ENCODE peak calls at places on chromosomes 12 and 14, in four cellular contexts. One of them, this sample, is unnamed.

GRCh38 chr14:29215853-29216252 is 449.3 kb downstream of the FOXG1 start:
- DNase-seq in stimulated activated CD8-positive, alpha-beta memory T cell treated with anti-CD3 and anti-CD28 coated beads, Interleukin-7, amount 100 ng/mL, for 4 hours: no peak
- DNase-seq in stimulated activated CD4-positive, alpha-beta T cell treated with anti-CD3 and anti-CD28 coated beads, Interleukin-15, amount 100 ng/mL, for 24 hours: no peak
- DNase-seq in KBM-7: no peak
- DNase-seq in this sample: no peak

GRCh38 chr14:28902930-28903329 is 136.3 kb downstream of the FOXG1 start:
- DNase-seq in stimulated activated CD4-positive, alpha-beta T cell treated with anti-CD3 and anti-CD28 coated beads, Interleukin-15, amount 100 ng/mL, for 24 hours: no peak
- DNase-seq in stimulated activated CD8-positive, alpha-beta memory T cell treated with anti-CD3 and anti-CD28 coated beads, Interleukin-7, amount 100 ng/mL, for 4 hours: no peak
- DNase-seq in KBM-7: no peak
- DNase-seq in this sample: no peak

GRCh38 chr12:79407671-79408622 is 282.8 kb downstream of the PAWR start:
- DNase-seq in stimulated activated CD4-positive, alpha-beta T cell treated with anti-CD3 and anti-CD28 coated beads, Interleukin-15, amount 100 ng/mL, for 24 hours: peak; percentile 6
- DNase-seq in KBM-7: peak; percentile 43
- DNase-seq in stimulated activated CD8-positive, alpha-beta memory T cell treated with anti-CD3 and anti-CD28 coated beads, Interleukin-7, amount 100 ng/mL, for 4 hours: no peak
- DNase-seq in this sample: peak; percentile 78

GRCh38 chr12:120290541-120291312 is 976 bp downstream of the RNU4-2 start:
- DNase-seq in stimulated activated CD8-positive, alpha-beta memory T cell treated with anti-CD3 and anti-CD28 coated beads, Interleukin-7, amount 100 ng/mL, for 4 hours: peak; percentile 11
- DNase-seq in stimulated activated CD4-positive, alpha-beta T cell treated with anti-CD3 and anti-CD28 coated beads, Interleukin-15, amount 100 ng/mL, for 24 hours: peak; percentile 60
- DNase-seq in KBM-7: peak; percentile 47
- DNase-seq in this sample: no peak

GRCh38 chr12:92080390-92081285 is 65.0 kb downstream of the BTG1 start:
- DNase-seq in KBM-7: no peak
- DNase-seq in stimulated activated CD4-positive, alpha-beta T cell treated with anti-CD3 and anti-CD28 coated beads, Interleukin-15, amount 100 ng/mL, for 24 hours: peak; percentile 28
- DNase-seq in stimulated activated CD8-positive, alpha-beta memory T cell treated with anti-CD3 and anti-CD28 coated beads, Interleukin-7, amount 100 ng/mL, for 4 hours: no peak
- DNase-seq in this sample: peak; percentile 29

GRCh38 chr14:102020058-102020971 is 55.9 kb downstream of the DYNC1H1 start:
- DNase-seq in KBM-7: no peak
- DNase-seq in stimulated activated CD8-positive, alpha-beta memory T cell treated with anti-CD3 and anti-CD28 coated beads, Interleukin-7, amount 100 ng/mL, for 4 hours: peak; percentile 6
- DNase-seq in stimulated activated CD4-positive, alpha-beta T cell treated with anti-CD3 and anti-CD28 coated beads, Interleukin-15, amount 100 ng/mL, for 24 hours: peak; percentile 70
- DNase-seq in this sample: no peak

GRCh38 chr14:105894125-105894977 is 368.0 kb downstream of the TMEM121 start:
- DNase-seq in stimulated activated CD8-positive, alpha-beta memory T cell treated with anti-CD3 and anti-CD28 coated beads, Interleukin-7, amount 100 ng/mL, for 4 hours: no peak
- DNase-seq in stimulated activated CD4-positive, alpha-beta T cell treated with anti-CD3 and anti-CD28 coated beads, Interleukin-15, amount 100 ng/mL, for 24 hours: no peak
- DNase-seq in KBM-7: no peak
- DNase-seq in this sample: no peak

GRCh38 chr12:56953314-56953713 is 4.1 kb downstream of the RDH16 start:
- DNase-seq in stimulated activated CD4-positive, alpha-beta T cell treated with anti-CD3 and anti-CD28 coated beads, Interleukin-15, amount 100 ng/mL, for 24 hours: no peak
- DNase-seq in stimulated activated CD8-positive, alpha-beta memory T cell treated with anti-CD3 and anti-CD28 coated beads, Interleukin-7, amount 100 ng/mL, for 4 hours: no peak
- DNase-seq in KBM-7: no peak
- DNase-seq in this sample: no peak

GRCh38 chr12:62288328-62288727 is 28.1 kb downstream of the USP15 start:
- DNase-seq in stimulated activated CD4-positive, alpha-beta T cell treated with anti-CD3 and anti-CD28 coated beads, Interleukin-15, amount 100 ng/mL, for 24 hours: no peak
- DNase-seq in KBM-7: no peak
- DNase-seq in stimulated activated CD8-positive, alpha-beta memory T cell treated with anti-CD3 and anti-CD28 coated beads, Interleukin-7, amount 100 ng/mL, for 4 hours: no peak
- DNase-seq in this sample: no peak

GRCh38 chr12:130878193-130879185 is 6.6 kb downstream of the RAN start:
- DNase-seq in stimulated activated CD8-positive, alpha-beta memory T cell treated with anti-CD3 and anti-CD28 coated beads, Interleukin-7, amount 100 ng/mL, for 4 hours: no peak
- DNase-seq in stimulated activated CD4-positive, alpha-beta T cell treated with anti-CD3 and anti-CD28 coated beads, Interleukin-15, amount 100 ng/mL, for 24 hours: peak; percentile 27
- DNase-seq in KBM-7: peak; percentile 35
- DNase-seq in this sample: peak; percentile 51

GRCh38 chr14:92676448-92677086 is 71.9 kb downstream of the LGMN start:
- DNase-seq in KBM-7: no peak
- DNase-seq in stimulated activated CD8-positive, alpha-beta memory T cell treated with anti-CD3 and anti-CD28 coated beads, Interleukin-7, amount 100 ng/mL, for 4 hours: no peak
- DNase-seq in stimulated activated CD4-positive, alpha-beta T cell treated with anti-CD3 and anti-CD28 coated beads, Interleukin-15, amount 100 ng/mL, for 24 hours: no peak
- DNase-seq in this sample: no peak